ENCODE peak calls at places on chromosomes 6 and 20, in nine cellular contexts. M, I, Y, X, N, J, B, A and U are unnamed samples. For H3K27me3 and H3K4me1, the result is how much of the 10 kb centered on the place peaks cover.

GRCh38 chr6:30942338-30943060 is 1.7 kb downstream of the MUCL3 start:
- DNase-seq in B (peak), I (peak), J (peak), A (peak), Y (peak), X (peak), N (no peak), M (peak), U (peak)

GRCh38 chr6:113564401-113565161 is 292.6 kb upstream of the MARCKS start:
- DNase-seq in I (peak), X (peak), Y (peak), N (peak), M (peak), B (peak), A (peak), J (peak), U (peak)

GRCh38 chr20:6740096-6740495 is 27.4 kb upstream of the BMP2 start:
- DNase-seq in J (no peak), I (no peak), X (no peak), M (no peak), B (no peak), Y (no peak), N (no peak), A (no peak), U (no peak)

GRCh38 chr6:150409576-150410066 is 40.8 kb downstream of the IYD start:
- DNase-seq in I (peak), B (no peak), J (no peak), A (peak), M (peak), X (peak), N (peak), Y (peak), U (peak)

GRCh38 chr6:108463789-108464188 is 96.9 kb upstream of the FOXO3 start:
- DNase-seq in N (no peak), M (no peak), A (no peak), B (no peak), I (no peak), J (no peak), X (no peak), Y (no peak), U (no peak)

GRCh38 chr20:1331101-1331500 is 2.2 kb upstream of the SDCBP2 start:
- DNase-seq in A (no peak), J (no peak), M (no peak), I (no peak), Y (no peak), B (no peak), N (peak), X (no peak), U (no peak)

GRCh38 chr20:37562695-37563480 is 35.2 kb upstream of the BLCAP start:
- DNase-seq in J (no peak), Y (no peak), I (no peak), X (no peak), N (no peak), A (no peak), M (no peak), B (no peak), U (no peak)

GRCh38 chr6:124964764-124965105 is 2.5 kb downstream of the RNF217 start:
- DNase-seq in I (no peak), X (no peak), J (no peak), N (no peak), A (no peak), Y (no peak), B (peak), M (no peak), U (no peak)

GRCh38 chr6:13425971-13426931 is 61.1 kb downstream of the GFOD1 start:
- DNase-seq in M (no peak), N (peak), J (no peak), X (no peak), A (no peak), Y (no peak), I (no peak), B (peak), U (no peak)

GRCh38 chr20:24275946-24276705 is 193.3 kb upstream of the SYNDIG1 start:
- DNase-seq in Y (no peak), A (no peak), N (no peak), M (no peak), I (no peak), J (no peak), X (no peak), B (no peak), U (no peak)

GRCh38 chr20:24584538-24585356 is 115.3 kb downstream of the SYNDIG1 start:
- DNase-seq in M (no peak), J (no peak), Y (no peak), I (no peak), A (no peak), X (no peak), B (peak), N (no peak), U (no peak)

GRCh38 chr6:80771941-80772340 is 665.5 kb downstream of the BCKDHB start:
- DNase-seq in B (peak), A (no peak), I (no peak), N (no peak), X (no peak), J (peak), M (no peak), Y (no peak), U (no peak)

GRCh38 chr6:84575264-84575663 is 189.1 kb downstream of the TBX18 start:
- DNase-seq in Y (no peak), A (no peak), X (no peak), I (no peak), M (no peak), B (peak), N (no peak), J (no peak), U (no peak)

GRCh38 chr6:53306819-53307347 is 41.9 kb downstream of the ELOVL5 start:
- DNase-seq in A (no peak), M (no peak), J (no peak), I (no peak), N (no peak), X (no peak), B (peak), Y (no peak), U (no peak)

GRCh38 chr6:48027704-48028435 is 83.1 kb downstream of the PTCHD4 start:
- DNase-seq in X (no peak), I (no peak), M (no peak), Y (no peak), N (no peak), A (no peak), B (no peak), J (no peak), U (no peak)

GRCh38 chr6:106154326-106154725 is 68.2 kb downstream of the PRDM1 start:
- DNase-seq in Y (no peak), M (no peak), I (no peak), J (no peak), B (no peak), X (no peak), N (no peak), A (no peak), U (no peak)

GRCh38 chr20:50245561-50246366 is 55.1 kb downstream of the CEBPB start:
- DNase-seq in X (no peak), N (no peak), A (no peak), I (no peak), J (no peak), B (peak), Y (no peak), M (no peak), U (no peak)

GRCh38 chr6:115540077-115540869 is 520.4 kb downstream of the FRK start:
- DNase-seq in I (no peak), J (no peak), X (no peak), Y (no peak), B (no peak), M (no peak), N (no peak), A (no peak), U (no peak)

GRCh38 chr6:89928604-89929003 is 34.3 kb downstream of the GJA10 start:
- DNase-seq in A (no peak), M (no peak), Y (no peak), B (peak), I (no peak), X (no peak), N (no peak), J (no peak), U (no peak)

GRCh38 chr6:26141378-26141901 is 54.2 kb downstream of the HFE start:
- DNase-seq in I (no peak), A (no peak), B (no peak), Y (no peak), N (no peak), X (no peak), J (no peak), M (no peak), U (no peak)

GRCh38 chr20:24994470-24995368 is 2.2 kb upstream of the APMAP start:
- DNase-seq in J (peak), X (peak), M (peak), A (peak), B (peak), N (peak), Y (peak), I (peak), U (peak)

GRCh38 chr6:89009624-89010059 is 46.2 kb upstream of the RNGTT start:
- DNase-seq in J (no peak), I (no peak), N (no peak), M (no peak), X (no peak), B (no peak), Y (no peak), A (no peak), U (no peak)

GRCh38 chr20:37295595-37295994 is 6.1 kb downstream of the MANBAL start:
- DNase-seq in M (no peak), Y (no peak), I (no peak), B (peak), J (peak), X (no peak), N (no peak), A (no peak), U (no peak)

GRCh38 chr20:10537850-10538480 is 102.9 kb downstream of the SLX4IP start:
- DNase-seq in M (no peak), N (no peak), I (no peak), X (no peak), A (no peak), Y (no peak), B (peak), J (no peak), U (no peak)

GRCh38 chr20:19901226-19901625 is 115.9 kb upstream of the NAA20 start:
- DNase-seq in M (no peak), A (no peak), Y (no peak), B (no peak), I (no peak), J (no peak), N (no peak), X (no peak), U (no peak)

GRCh38 chr6:6401401-6401800 is 80.9 kb upstream of the F13A1 start:
- DNase-seq in I (no peak), B (no peak), M (no peak), N (no peak), J (no peak), A (no peak), Y (no peak), X (no peak), U (no peak)

GRCh38 chr6:124963416-124964083 is 1.3 kb downstream of the RNF217 start:
- DNase-seq in I (no peak), N (no peak), J (no peak), M (no peak), X (no peak), Y (no peak), B (peak), A (no peak), U (no peak)

GRCh38 chr20:22452442-22453011 is 131.8 kb downstream of the FOXA2 start:
- DNase-seq in I (no peak), X (no peak), M (no peak), Y (no peak), A (no peak), N (no peak), B (no peak), J (no peak), U (no peak)

GRCh38 chr20:22453244-22454080 is 130.9 kb downstream of the FOXA2 start:
- DNase-seq in A (no peak), N (no peak), J (peak), I (no peak), B (no peak), Y (no peak), M (peak), X (no peak), U (no peak)

GRCh38 chr20:22456109-22456508 is 128.3 kb downstream of the FOXA2 start:
- DNase-seq in A (no peak), N (no peak), I (no peak), B (no peak), Y (no peak), M (no peak), J (peak), X (no peak), U (no peak)

GRCh38 chr20:22459754-22460153 is 124.6 kb downstream of the FOXA2 start:
- DNase-seq in A (no peak), N (no peak), Y (no peak), X (no peak), J (no peak), I (no peak), M (no peak), B (no peak), U (no peak)

DNA sequence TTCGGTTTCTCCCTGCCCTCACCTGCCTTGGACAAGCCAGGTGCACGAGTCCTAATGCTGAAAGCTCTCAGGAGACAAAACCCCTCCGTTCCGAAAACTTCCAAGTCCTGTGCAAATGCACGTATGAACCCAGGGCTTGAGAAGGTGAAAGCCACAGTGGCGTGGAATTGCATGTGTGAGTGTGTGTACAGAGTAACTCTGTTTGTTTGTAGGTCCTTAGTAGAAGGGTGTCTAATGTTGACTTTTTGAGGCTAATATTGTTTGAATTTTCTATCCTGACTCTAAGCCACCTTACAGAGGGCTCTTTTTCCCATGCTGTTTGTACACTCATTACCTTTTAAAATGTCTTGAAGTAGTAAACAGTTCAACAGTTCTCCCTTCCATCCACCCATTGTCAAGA is 129.1 kb downstream of the FOXA2 start:
- DNase-seq in B (no peak), A (no peak), N (no peak), M (no peak), J (no peak), Y (no peak), X (no peak), I (no peak), U (no peak)
- H3K27me3 ChIP-seq in B (under half), A (under half), N (under half), M (under half), J (half or more), Y (under half), X (under half), I (under half), U (under half)

GRCh38 chr6:41570270-41570615 is 24.1 kb downstream of the FOXP4 start:
- DNase-seq in I (no peak), N (no peak), A (no peak), Y (no peak), M (no peak), X (no peak), B (no peak), J (peak), U (no peak)
- H3K4me1 ChIP-seq in I (under half), N (under half), A (half or more), Y (under half), M (under half), X (under half), B (under half), J (half or more), U (under half)

DNA sequence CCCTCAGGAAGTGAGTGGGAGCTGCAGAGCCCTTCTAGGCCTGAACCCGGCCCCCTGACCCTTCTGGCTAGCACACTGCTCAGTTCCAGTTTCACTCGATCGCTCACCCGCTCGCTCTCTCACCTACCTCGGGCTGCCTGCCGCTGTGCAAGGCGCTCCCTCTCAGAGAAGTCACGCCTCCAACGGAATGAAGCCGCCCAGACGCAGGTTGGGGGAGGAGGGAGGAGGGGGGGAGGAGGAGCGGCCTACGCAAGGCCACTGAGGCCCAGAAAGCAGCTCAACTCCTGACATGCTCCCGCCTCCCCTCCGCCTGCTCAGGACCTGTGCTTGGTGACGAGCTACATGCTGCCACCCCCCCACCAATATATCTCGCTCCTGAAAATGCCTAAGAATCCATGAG is 3.3 kb downstream of the GRM4 start:
- DNase-seq in N (no peak), I (no peak), B (no peak), A (no peak), M (no peak), J (peak), X (no peak), Y (no peak), U (no peak)
- H3K27me3 ChIP-seq in N (half or more), I (half or more), B (half or more), A (half or more), M (half or more), J (half or more), X (half or more), Y (under half), U (under half)

DNA sequence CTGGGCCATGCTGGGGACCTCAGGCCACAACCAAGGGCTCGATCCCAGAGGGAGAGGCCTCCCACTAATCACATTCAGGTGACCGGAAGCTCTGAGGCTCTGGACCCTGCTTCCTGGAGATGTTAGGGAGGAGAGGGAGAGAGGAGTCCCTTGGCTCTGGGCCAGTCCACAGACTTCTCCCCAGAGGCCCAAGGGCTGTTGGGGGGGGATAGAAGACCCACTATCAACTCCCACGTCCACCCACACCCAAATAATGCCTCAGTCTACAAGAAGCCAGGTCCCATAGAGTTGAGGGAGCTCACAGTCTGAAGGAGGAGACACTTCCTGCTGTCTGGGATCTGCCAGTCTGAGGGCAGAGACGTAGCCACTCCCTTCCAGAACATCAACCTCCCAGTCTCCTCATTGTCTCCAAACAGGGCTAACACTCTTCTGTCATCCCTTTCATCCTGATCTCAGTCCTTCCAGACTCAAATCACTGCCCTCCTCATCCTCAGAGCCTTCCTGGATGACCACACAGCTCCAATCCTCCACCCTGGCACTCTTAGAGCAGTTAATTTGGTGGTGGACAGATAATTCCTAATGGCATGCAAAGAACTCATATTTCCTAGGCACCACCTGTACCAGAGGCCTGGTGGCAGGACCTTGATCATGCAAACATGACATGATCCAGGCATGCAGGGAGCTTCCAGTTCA is 69.9 kb downstream of the MRPL14 start:
- DNase-seq in I (no peak), N (no peak), M (no peak), Y (no peak), B (no peak), A (no peak), X (no peak), J (no peak), U (no peak)
- H3K4me1 ChIP-seq in I (half or more), N (half or more), M (under half), Y (under half), B (half or more), A (under half), X (under half), J (under half), U (under half)

GRCh38 chr20:44784688-44785087 is 25.7 kb downstream of the RIMS4 start:
- DNase-seq in I (no peak), Y (no peak), X (no peak), B (no peak), N (no peak), J (no peak), M (no peak), A (no peak), U (no peak)
- H3K27me3 ChIP-seq in I (under half), Y (under half), X (under half), B (under half), N (under half), J (under half), M (under half), A (under half), U (under half)

GRCh38 chr6:401239-401993 is 9.9 kb downstream of the IRF4 start:
- DNase-seq in X (no peak), M (no peak), N (no peak), A (no peak), J (no peak), I (no peak), B (no peak), Y (no peak), U (no peak)
- H3K4me1 ChIP-seq in X (under half), M (under half), N (under half), A (under half), J (under half), I (under half), B (under half), Y (under half), U (under half)